ENCODE peak calls at places on chromosomes 12 and 14, in ten cellular contexts. D, P, O, X, R, V, H, F, G and A are unnamed samples.

GRCh38 chr14:24463806-24464785 is 21.5 kb upstream of the SDR39U1 start:
- DNase-seq in H (no peak), X (no peak), V (no peak), F (no peak), G (no peak), D (no peak), P (no peak), R (no peak), O (no peak), A (no peak)

GRCh38 chr14:69571879-69572633 is 2.6 kb downstream of the CCDC177 start:
- DNase-seq in R (no peak), P (no peak), O (no peak), D (peak; percentile 68), H (no peak), G (no peak), V (no peak), X (no peak), F (peak; percentile 38), A (peak; percentile 17)

GRCh38 chr12:77401062-77401461 is 335.7 kb upstream of the E2F7 start:
- DNase-seq in R (no peak), F (no peak), V (no peak), P (no peak), D (no peak), G (no peak), H (no peak), O (no peak), X (no peak), A (no peak)

GRCh38 chr12:121711925-121712461 is 559 bp upstream of the TMEM120B start:
- DNase-seq in P (peak; percentile 20), H (no peak), D (peak; percentile 32), F (no peak), O (no peak), X (no peak), R (peak; percentile 2), G (no peak), V (peak; percentile 36), A (no peak)

GRCh38 chr14:57317248-57317833 is 48.6 kb downstream of the AP5M1 start:
- DNase-seq in P (peak; percentile 78), V (peak; percentile 56), D (peak; percentile 63), F (peak; percentile 55), X (peak; percentile 67), G (peak; percentile 48), O (peak; percentile 75), H (peak; percentile 56), R (peak; percentile 67), A (peak; percentile 82)

GRCh38 chr14:25381498-25381897 is 331.6 kb upstream of the STXBP6 start:
- DNase-seq in O (no peak), H (no peak), R (no peak), P (no peak), F (no peak), X (no peak), G (no peak), V (no peak), D (peak; percentile 17), A (peak; percentile 21)

GRCh38 chr14:35687335-35687939 is 121.7 kb downstream of the RALGAPA1 start:
- DNase-seq in F (peak; percentile 16), X (peak; percentile 12), G (no peak), R (no peak), V (peak; percentile 35), P (peak; percentile 66), H (peak; percentile 14), O (peak; percentile 30), D (peak; percentile 41), A (peak; percentile 51)

GRCh38 chr12:107014050-107014449 is 27.1 kb upstream of the MTERF2 start:
- DNase-seq in O (no peak), R (no peak), G (no peak), X (peak; percentile 5), H (no peak), V (no peak), F (no peak), D (no peak), P (peak; percentile 28), A (no peak)

GRCh38 chr12:89020121-89020480 is 332.2 kb downstream of the DUSP6 start:
- DNase-seq in V (no peak), F (no peak), O (no peak), P (no peak), D (no peak), R (no peak), G (no peak), X (no peak), H (no peak), A (no peak)

GRCh38 chr12:105164068-105164467 is 56.5 kb downstream of the WASHC4 start:
- DNase-seq in X (no peak), F (no peak), P (peak; percentile 37), O (no peak), H (no peak), D (no peak), G (no peak), V (no peak), R (no peak), A (no peak)

GRCh38 chr12:571795-572531 is 91.3 kb downstream of the NINJ2 start:
- DNase-seq in V (no peak), R (no peak), O (no peak), P (no peak), D (no peak), F (no peak), H (no peak), X (no peak), G (no peak), A (no peak)

GRCh38 chr12:132620113-132620892 is 1.7 kb downstream of the P2RX2 start:
- DNase-seq in H (no peak), R (no peak), X (no peak), V (no peak), G (no peak), O (no peak), P (no peak), F (no peak), D (no peak), A (no peak)

GRCh38 chr12:3333583-3333982 is 157.4 kb upstream of the PRMT8 start:
- DNase-seq in F (no peak), R (no peak), H (no peak), D (peak; percentile 33), V (no peak), P (no peak), X (no peak), O (no peak), G (no peak), A (no peak)

GRCh38 chr14:49946320-49947141 is 53.6 kb downstream of the ARF6 start:
- DNase-seq in D (no peak), H (no peak), G (peak; percentile 10), P (peak; percentile 96), V (peak; percentile 54), X (peak; percentile 33), F (peak; percentile 34), R (peak; percentile 20), O (peak; percentile 9), A (peak; percentile 20)

GRCh38 chr14:95218472-95219193 is 61.3 kb upstream of the DICER1 start:
- DNase-seq in H (no peak), X (no peak), P (no peak), D (no peak), V (no peak), R (no peak), O (no peak), G (no peak), F (no peak), A (no peak)

GRCh38 chr12:5783274-5783920 is 161.7 kb downstream of the ANO2 start:
- DNase-seq in O (no peak), F (no peak), H (no peak), X (no peak), R (no peak), V (no peak), G (no peak), P (peak; percentile 18), D (no peak), A (no peak)

GRCh38 chr12:58503731-58504520 is 416.4 kb downstream of the LRIG3 start:
- DNase-seq in O (no peak), F (no peak), P (peak; percentile 86), V (no peak), D (no peak), H (no peak), G (no peak), R (no peak), X (no peak), A (no peak)

GRCh38 chr14:59254911-59255545 is 66.6 kb downstream of the DAAM1 start:
- DNase-seq in X (no peak), R (no peak), H (no peak), F (no peak), G (no peak), V (no peak), D (no peak), P (no peak), O (no peak), A (no peak)